ENCODE peak calls at places on chromosome 2, in six cellular contexts. A, J, F, U, W and I are unnamed samples.

GRCh38 chr2:205800804-205801203 is 118.5 kb downstream of the NRP2 start:
- DNase-seq in F (peak; percentile 55), U (no peak), A (peak; percentile 81), W (no peak), J (no peak), I (peak; percentile 77)

GRCh38 chr2:55519908-55520885 is 679 bp downstream of the CFAP36 start:
- DNase-seq in J (no peak), F (peak; percentile 24), W (no peak), U (peak; percentile 22), A (peak; percentile 49), I (peak; percentile 36)

GRCh38 chr2:232260075-232260474 is 118.5 kb upstream of the ALPP start:
- DNase-seq in U (peak; percentile 27), F (no peak), W (no peak), J (no peak), A (peak; percentile 93), I (no peak)

GRCh38 chr2:52639692-52640091 is 1127.9 kb upstream of the CHAC2 start:
- DNase-seq in J (no peak), U (no peak), W (no peak), A (peak; percentile 7), F (no peak), I (no peak)

GRCh38 chr2:68225119-68225632 is 27.2 kb downstream of the PPP3R1 start:
- DNase-seq in W (no peak), F (peak; percentile 37), A (peak; percentile 46), J (no peak), U (no peak), I (no peak)

GRCh38 chr2:239226677-239227076 is 174.1 kb downstream of the HDAC4 start:
- DNase-seq in J (no peak), A (no peak), W (no peak), F (no peak), U (no peak), I (no peak)

GRCh38 chr2:230106771-230107170 is 38.0 kb upstream of the SLC16A14 start:
- DNase-seq in J (no peak), U (no peak), A (no peak), F (no peak), W (no peak), I (no peak)

GRCh38 chr2:66445781-66446177 is 10.9 kb downstream of the MEIS1 start:
- DNase-seq in J (no peak), A (no peak), U (no peak), F (no peak), W (no peak), I (no peak)

GRCh38 chr2:236107971-236108625 is 60.1 kb downstream of the GBX2 start:
- DNase-seq in F (no peak), U (no peak), J (no peak), W (no peak), A (no peak), I (no peak)

GRCh38 chr2:224101820-224102630 is 62.9 kb upstream of the SERPINE2 start:
- DNase-seq in J (no peak), U (peak; percentile 25), F (no peak), A (peak; percentile 92), W (no peak), I (no peak)

GRCh38 chr2:101741775-101742520 is 44.4 kb downstream of the MAP4K4 start:
- DNase-seq in A (no peak), W (no peak), F (no peak), U (no peak), J (no peak), I (no peak)

GRCh38 chr2:189254268-189254883 is 74.8 kb upstream of the COL5A2 start:
- DNase-seq in J (peak; percentile 23), U (peak; percentile 52), F (peak; percentile 13), A (peak; percentile 81), W (no peak), I (peak; percentile 24)

GRCh38 chr2:77566131-77566530 is 44.0 kb upstream of the LRRTM4 start:
- DNase-seq in J (no peak), F (no peak), U (no peak), A (no peak), W (no peak), I (no peak)

GRCh38 chr2:214876815-214877214 is 67.3 kb upstream of the BARD1 start:
- DNase-seq in J (no peak), W (no peak), F (no peak), U (no peak), A (no peak), I (no peak)

GRCh38 chr2:113136828-113137775 is 9.7 kb downstream of the IL1RN start:
- DNase-seq in A (peak; percentile 61), F (no peak), W (no peak), J (no peak), U (peak; percentile 67), I (peak; percentile 41)